ENCODE peak calls at places on chromosomes 12 and 14, in eight cellular contexts. E is transverse colon, G is GM12878, X is epithelial cell of esophagus, N is pancreas, R is AG09309, M is HFFc6, K is lung. U is an unnamed sample.

GRCh38 chr12:58465418-58465817 is 454.9 kb downstream of the LRIG3 start:
- DNase-seq in E (no peak), X (no peak), N (no peak), R (no peak), M (peak), G (no peak), K (no peak), U (no peak)

GRCh38 chr14:101109981-101110728 is 206.6 kb upstream of the RTL1 start:
- DNase-seq in G (no peak), R (no peak), E (no peak), N (peak), M (no peak), X (no peak), K (peak), U (no peak)

GRCh38 chr12:68222336-68222735 is 3.3 kb downstream of the IL26 start:
- DNase-seq in E (no peak), M (no peak), K (no peak), G (no peak), X (peak), N (no peak), R (no peak), U (no peak)

GRCh38 chr14:78342879-78343278 is 172.7 kb downstream of the NRXN3 start:
- DNase-seq in X (no peak), N (no peak), K (no peak), G (no peak), E (no peak), R (no peak), M (no peak), U (no peak)

GRCh38 chr12:24991209-24992049 is 42.5 kb upstream of the BCAT1 start:
- DNase-seq in N (no peak), M (peak), K (no peak), R (peak), E (no peak), G (peak), X (peak), U (no peak)

GRCh38 chr12:52037248-52037861 is 13.9 kb upstream of the NR4A1 start:
- DNase-seq in G (no peak), N (peak), X (peak), M (no peak), K (no peak), E (peak), R (no peak), U (no peak)

GRCh38 chr14:37599527-37600368 is 4.3 kb downstream of the TTC6 start:
- DNase-seq in M (no peak), N (peak), E (no peak), G (no peak), X (peak), R (no peak), K (no peak), U (no peak)

GRCh38 chr14:59474172-59474571 is 9.0 kb upstream of the GPR135 start:
- DNase-seq in X (no peak), M (peak), R (no peak), E (no peak), G (no peak), K (no peak), N (no peak), U (no peak)

GRCh38 chr12:10940389-10940788 is 1.3 kb upstream of the TAS2R14 start:
- DNase-seq in E (no peak), N (no peak), K (no peak), R (peak), M (peak), G (no peak), X (peak), U (peak)

GRCh38 chr12:121448771-121449315 is 48.9 kb downstream of the RNF34 start:
- DNase-seq in R (no peak), E (no peak), M (no peak), X (no peak), K (no peak), G (no peak), N (no peak), U (no peak)

GRCh38 chr12:110744697-110745264 is 2.1 kb upstream of the PPP1CC start:
- DNase-seq in G (no peak), N (no peak), X (peak), K (no peak), M (no peak), R (no peak), E (peak), U (no peak)

GRCh38 chr12:72330291-72330690 is 58.1 kb downstream of the TRHDE start:
- DNase-seq in E (no peak), M (no peak), X (no peak), N (no peak), K (no peak), G (no peak), R (peak), U (peak)

DNA sequence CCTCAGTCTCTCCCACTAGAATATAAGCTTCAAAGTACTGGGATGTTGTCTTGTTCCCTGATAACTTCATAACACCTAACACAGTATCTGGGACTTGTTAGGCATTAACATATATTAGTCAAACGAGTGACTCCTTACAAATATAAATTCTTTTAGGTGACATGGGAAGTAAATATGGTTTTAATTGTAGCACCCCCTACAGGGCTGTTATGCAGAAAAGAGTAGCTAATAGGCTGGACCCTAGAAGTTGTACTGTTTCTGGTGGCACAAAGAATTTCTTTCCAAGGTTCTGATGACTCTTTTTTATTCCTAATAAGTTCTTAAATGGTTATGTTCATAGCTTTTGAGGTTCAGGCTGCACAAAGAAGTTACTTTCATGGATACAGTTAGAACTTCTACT is 29.8 kb downstream of the GPATCH2L start:
- DNase-seq in M (no peak), E (no peak), R (no peak), X (peak), N (no peak), K (no peak), G (no peak), U (no peak)
- TF ChIP-seq CTCF in M (peak), E (no peak), R (peak), X (no peak), N (no peak), K (no peak), G (peak), U (peak)

GRCh38 chr12:45893240-45893639 is 97.1 kb downstream of the SCAF11 start:
- DNase-seq in G (no peak), N (no peak), X (peak), M (no peak), E (no peak), R (no peak), K (no peak), U (no peak)
- TF ChIP-seq CTCF in G (no peak), N (no peak), X (no peak), M (peak), E (no peak), R (peak), K (no peak), U (no peak)

GRCh38 chr12:108368089-108368488 is 29.0 kb upstream of the CMKLR1 start:
- DNase-seq in X (no peak), N (no peak), M (no peak), R (no peak), K (no peak), G (no peak), E (no peak), U (no peak)

GRCh38 chr12:108367436-108367835 is 28.3 kb upstream of the CMKLR1 start:
- DNase-seq in N (no peak), X (no peak), G (no peak), M (no peak), K (peak), E (no peak), R (peak), U (no peak)

GRCh38 chr12:108371801-108372344 is 32.8 kb upstream of the CMKLR1 start:
- DNase-seq in E (no peak), X (no peak), R (peak), G (no peak), M (no peak), N (no peak), K (peak), U (peak)

GRCh38 chr12:108373111-108373510 is 34.0 kb upstream of the CMKLR1 start:
- DNase-seq in M (no peak), N (no peak), X (no peak), G (no peak), R (no peak), K (no peak), E (no peak), U (no peak)

GRCh38 chr12:108369736-108370396 is 30.8 kb upstream of the CMKLR1 start:
- DNase-seq in K (no peak), N (no peak), G (no peak), X (no peak), R (no peak), E (no peak), M (no peak), U (no peak)
- TF ChIP-seq CTCF in K (no peak), N (no peak), G (no peak), X (no peak), R (no peak), E (no peak), M (no peak), U (no peak)

GRCh38 chr12:118439068-118439467 is 62.7 kb downstream of the SUDS3 start:
- DNase-seq in G (no peak), M (no peak), N (no peak), X (no peak), K (no peak), E (no peak), R (no peak), U (no peak)

GRCh38 chr12:118432812-118433540 is 56.6 kb downstream of the SUDS3 start:
- DNase-seq in E (peak), X (no peak), G (no peak), N (no peak), R (no peak), K (no peak), M (peak), U (no peak)

GRCh38 chr12:118430516-118430915 is 54.2 kb downstream of the SUDS3 start:
- DNase-seq in R (no peak), E (no peak), X (peak), N (no peak), G (no peak), K (no peak), M (peak), U (no peak)

GRCh38 chr12:118436986-118437385 is 60.6 kb downstream of the SUDS3 start:
- DNase-seq in G (no peak), M (peak), X (no peak), K (no peak), N (no peak), R (peak), E (no peak), U (no peak)

DNA sequence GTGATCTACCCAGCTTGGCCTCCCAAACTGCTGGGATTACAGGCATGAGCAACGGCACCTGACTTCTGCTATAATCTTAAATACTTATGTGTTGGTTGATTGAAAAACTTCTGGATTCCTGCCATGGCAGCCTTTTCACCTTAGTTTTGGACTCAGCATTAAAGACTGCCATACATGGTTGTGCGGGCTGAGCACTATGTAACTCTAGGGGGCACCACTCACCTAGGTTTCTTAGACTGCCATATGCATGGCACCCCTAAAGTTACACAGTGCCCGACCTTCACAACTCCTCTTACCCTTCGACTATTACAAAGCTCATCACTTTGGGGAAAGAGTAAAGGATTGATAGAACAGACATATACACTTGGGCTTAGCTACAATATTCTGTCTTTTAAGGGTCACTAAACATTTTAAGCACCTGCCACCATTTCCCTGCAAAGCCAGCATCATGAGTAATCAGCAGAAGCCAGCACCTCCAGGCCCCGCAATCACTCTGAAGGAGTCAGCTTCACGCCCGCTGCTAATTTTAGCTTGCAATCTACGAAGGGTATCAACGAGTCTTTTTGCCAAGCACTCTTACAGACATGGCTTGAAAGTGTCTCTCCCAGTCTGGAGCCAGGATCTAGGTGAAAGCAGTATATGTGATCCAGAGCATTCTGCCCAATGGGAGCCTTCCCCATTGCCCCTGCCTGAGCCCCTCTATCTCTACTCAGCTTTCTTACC is 59.8 kb downstream of the SUDS3 start:
- DNase-seq in G (no peak), M (peak), X (no peak), R (no peak), N (no peak), E (no peak), K (no peak), U (no peak)
- TF ChIP-seq CTCF in G (peak), M (peak), X (no peak), R (peak), N (no peak), E (peak), K (no peak), U (peak)

GRCh38 chr12:6201775-6202292 is 1.6 kb downstream of the CD9 start:
- DNase-seq in N (no peak), R (no peak), E (no peak), M (no peak), K (no peak), X (no peak), G (no peak), U (no peak)

GRCh38 chr12:6200266-6201198 is at the start of gene CD9:
- DNase-seq in G (no peak), M (no peak), X (peak), K (peak), R (no peak), E (peak), N (peak), U (no peak)

GRCh38 chr12:6199531-6200265 is 502 bp upstream of the CD9 start:
- DNase-seq in K (peak), E (peak), R (no peak), N (peak), G (no peak), X (peak), M (no peak), U (no peak)

GRCh38 chr12:6202331-6202730 is 2.1 kb downstream of the CD9 start:
- DNase-seq in E (peak), M (no peak), R (no peak), K (no peak), N (no peak), X (no peak), G (no peak), U (no peak)

GRCh38 chr12:6201199-6201608 is 1.0 kb downstream of the CD9 start:
- DNase-seq in G (no peak), X (peak), R (no peak), N (no peak), E (peak), K (no peak), M (no peak), U (no peak)
- TF ChIP-seq CTCF in G (no peak), X (peak), R (no peak), N (no peak), E (peak), K (no peak), M (no peak), U (no peak)

GRCh38 chr12:113889076-113889475 is 77.0 kb downstream of the RBM19 start:
- DNase-seq in E (no peak), R (peak), G (no peak), N (no peak), K (no peak), X (no peak), M (peak), U (no peak)
- TF ChIP-seq CTCF in E (no peak), R (peak), G (no peak), N (no peak), K (no peak), X (peak), M (peak), U (no peak)

DNA sequence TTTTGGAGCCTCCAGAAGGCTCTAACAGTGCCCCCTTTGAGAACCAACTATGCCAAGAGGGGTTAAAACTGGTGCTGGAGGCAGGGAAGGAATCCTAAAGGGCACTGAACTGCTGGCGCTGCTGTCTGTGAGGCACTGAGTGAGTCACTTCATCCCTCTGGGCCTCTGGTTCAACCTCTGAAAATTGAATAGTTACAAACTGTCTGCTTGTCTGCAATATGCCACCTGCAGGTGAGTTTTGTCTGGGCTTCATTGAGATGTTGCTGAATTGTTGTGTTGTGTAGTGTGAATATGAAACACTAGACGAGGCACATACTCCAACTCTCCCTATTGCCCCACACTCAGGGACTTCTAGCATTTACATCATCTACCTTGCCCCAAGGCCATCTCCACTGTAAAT is 68.0 kb downstream of the GRIN2B start:
- DNase-seq in M (no peak), X (peak), K (no peak), N (no peak), E (no peak), R (no peak), G (no peak), U (no peak)
- TF ChIP-seq CTCF in M (no peak), X (no peak), K (no peak), N (no peak), E (no peak), R (no peak), G (no peak), U (no peak)

DNA sequence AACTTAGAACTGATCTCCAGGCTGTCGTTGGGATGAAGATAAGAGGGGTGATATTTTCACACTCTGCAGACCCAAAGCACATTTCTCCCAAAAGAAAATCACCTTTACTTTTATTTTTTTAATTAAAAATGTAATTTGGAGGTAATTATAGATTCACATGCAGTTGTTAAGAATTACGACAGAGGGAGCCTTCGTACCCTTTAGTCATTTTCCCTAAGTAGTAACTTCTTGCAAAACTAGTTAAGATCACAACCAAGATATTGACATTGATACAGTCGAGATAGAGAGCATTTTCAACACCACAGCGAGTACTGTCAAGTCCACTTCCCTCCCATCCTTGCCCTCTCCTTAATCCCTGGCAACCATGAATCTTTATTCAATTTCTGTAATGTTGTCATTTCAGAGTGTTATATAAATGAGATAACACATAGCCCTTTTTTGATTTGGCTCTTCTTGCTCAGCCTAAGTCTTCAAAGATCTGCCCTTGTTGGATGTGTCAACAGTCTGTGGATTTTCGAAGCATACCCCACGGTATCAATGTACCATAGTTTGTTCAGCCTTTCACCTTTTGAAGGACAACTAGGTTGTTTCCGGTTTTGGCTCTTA is 39.6 kb downstream of the DNAH10 start:
- DNase-seq in X (peak), N (no peak), K (no peak), E (no peak), M (peak), G (no peak), R (peak), U (no peak)
- TF ChIP-seq CTCF in X (peak), N (no peak), K (no peak), E (peak), M (peak), G (peak), R (peak), U (peak)

DNA sequence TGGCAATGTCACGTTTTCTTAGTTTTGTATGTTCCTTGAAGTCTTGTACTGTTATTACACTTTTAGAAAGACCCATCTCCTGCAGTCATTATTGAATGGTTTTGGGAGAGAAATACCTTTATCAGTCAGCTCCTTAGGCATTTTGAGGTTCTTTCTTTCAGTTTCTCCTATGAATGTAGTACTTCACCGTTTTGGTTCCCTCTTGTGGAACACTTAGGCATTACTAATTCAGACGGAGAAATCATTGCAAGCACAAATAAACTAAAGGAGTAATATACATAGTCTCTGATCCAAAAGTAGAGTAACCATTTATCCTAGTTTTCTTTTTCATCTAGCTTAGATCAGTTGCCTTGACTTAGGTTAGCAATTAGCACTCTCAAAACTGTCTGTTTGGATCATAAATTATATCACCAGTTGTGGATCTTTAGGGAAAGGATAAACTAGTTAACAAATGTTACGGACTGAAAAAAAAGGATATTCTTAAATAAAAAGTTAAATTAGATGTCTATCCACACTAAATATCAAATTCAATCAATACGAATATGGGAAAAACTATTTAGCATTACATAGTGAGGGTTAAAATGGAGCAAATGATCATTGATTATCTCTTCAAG is 1538.3 kb upstream of the SEL1L start:
- DNase-seq in G (peak), M (no peak), R (no peak), K (no peak), E (no peak), N (no peak), X (peak), U (no peak)
- TF ChIP-seq CTCF in G (peak), M (peak), R (peak), K (no peak), E (peak), N (no peak), X (peak), U (peak)